ENCODE peak calls at places on chromosomes 12 and 14, in eight cellular contexts. P is RWPE1, W is uterus, R is NCI-H345, K is epithelial cell of esophagus, X is left cardiac atrium, D is KG1, T is stromal cell of bone marrow. B is an unnamed sample.

GRCh38 chr12:121803861-121804416 is at the start of gene SETD1B:
- DNase-seq in R (peak), T (no peak), D (no peak), P (no peak), K (peak), X (peak), W (peak), B (no peak)

GRCh38 chr12:57837779-57838562 is 8.6 kb downstream of the CTDSP2 start:
- DNase-seq in D (no peak), X (peak), K (peak), W (no peak), R (no peak), P (peak), T (peak), B (peak)

GRCh38 chr14:39266589-39266870 is 32.8 kb downstream of the MIA2 start:
- DNase-seq in D (no peak), P (peak), R (no peak), T (peak), W (peak), X (peak), K (no peak), B (peak)

GRCh38 chr12:112252184-112252583 is 126.8 kb downstream of the TRAFD1 start:
- DNase-seq in D (no peak), P (peak), K (peak), T (peak), R (no peak), X (no peak), W (no peak), B (no peak)

GRCh38 chr12:99707883-99708282 is 60.3 kb downstream of the GARIN6 start:
- DNase-seq in W (no peak), K (no peak), P (no peak), D (no peak), R (no peak), X (no peak), T (no peak), B (no peak)

GRCh38 chr14:80607430-80608200 is 333.9 kb downstream of the CEP128 start:
- DNase-seq in P (no peak), T (no peak), D (no peak), X (no peak), K (peak), W (no peak), R (no peak), B (no peak)

GRCh38 chr12:52691076-52691764 is 11.0 kb upstream of the KRT1 start:
- DNase-seq in X (peak), D (no peak), T (no peak), W (no peak), P (no peak), K (no peak), R (peak), B (no peak)

GRCh38 chr14:51652168-51653095 is 722 bp downstream of the FRMD6 start:
- DNase-seq in D (no peak), R (peak), T (no peak), P (peak), W (peak), K (no peak), X (peak), B (no peak)

GRCh38 chr12:2531371-2531770 is 263.4 kb upstream of the FKBP4 start:
- DNase-seq in D (no peak), P (no peak), W (no peak), K (no peak), R (no peak), T (no peak), X (no peak), B (no peak)

GRCh38 chr14:63435204-63435603 is 108.0 kb downstream of the PPP2R5E start:
- DNase-seq in W (no peak), D (no peak), T (no peak), R (no peak), K (no peak), P (no peak), X (no peak), B (no peak)

GRCh38 chr12:121992059-121992879 is 29.4 kb upstream of the BCL7A start:
- DNase-seq in W (no peak), X (peak), K (peak), P (peak), R (no peak), D (peak), T (peak), B (peak)